ENCODE peak calls at places on chromosomes 11 and 22, in nine cellular contexts. P is stimulated activated CD4-positive, alpha-beta T cell treated with anti-CD3 and anti-CD28 coated beads, Interleukin-2, amount 100 ng/mL, for 24 hours; Z is NCI-H2081 treated with DMSO at 0.1 percent for 48 hours; F is fibroblast of the aortic adventitia; R is cardiac muscle cell; G is progenitor cell of endocrine pancreas; T is LoVo; U is upper lobe of right lung; K is HuH-7. M is an unnamed sample.

GRCh38 chr11:11143849-11144248 is 209.2 kb downstream of the CSNK2A3 start:
- DNase-seq in P (no peak), Z (no peak), F (no peak), R (no peak), G (no peak), T (no peak), U (no peak), K (no peak), M (no peak)

GRCh38 chr22:25060522-25061071 is 108.1 kb downstream of the KIAA1671 start:
- DNase-seq in P (peak), Z (no peak), F (peak), R (no peak), G (no peak), T (no peak), U (no peak), K (no peak), M (no peak)

GRCh38 chr11:61725632-61726280 is 26.7 kb upstream of the MYRF start:
- DNase-seq in P (no peak), Z (no peak), F (no peak), R (no peak), G (no peak), T (no peak), U (no peak), K (no peak), M (no peak)

GRCh38 chr11:128297111-128297651 is 290.2 kb downstream of the ETS1 start:
- DNase-seq in P (no peak), Z (peak), F (no peak), R (no peak), G (no peak), T (no peak), U (no peak), K (no peak), M (no peak)

GRCh38 chr11:15737326-15737725 is 619.0 kb downstream of the SOX6 start:
- DNase-seq in P (no peak), Z (no peak), F (no peak), R (no peak), G (no peak), T (no peak), U (no peak), K (no peak), M (no peak)

GRCh38 chr22:20530368-20531153 is 23.2 kb downstream of the MED15 start:
- DNase-seq in P (no peak), Z (no peak), F (peak), R (no peak), G (no peak), T (peak), U (no peak), K (no peak), M (no peak)

GRCh38 chr11:119860561-119861094 is 131.6 kb upstream of the NECTIN1 start:
- DNase-seq in P (no peak), Z (no peak), F (no peak), R (no peak), G (no peak), T (no peak), U (no peak), K (no peak), M (no peak)

GRCh38 chr11:9125185-9125886 is 33.9 kb upstream of the SCUBE2 start:
- DNase-seq in P (no peak), Z (no peak), F (no peak), R (no peak), G (no peak), T (no peak), U (no peak), K (no peak), M (no peak)

GRCh38 chr22:24583972-24584790 is 8.7 kb downstream of the LRRC75B start:
- DNase-seq in P (no peak), Z (no peak), F (no peak), R (no peak), G (no peak), T (no peak), U (no peak), K (no peak), M (no peak)

GRCh38 chr11:2791521-2792375 is 92.0 kb upstream of the KCNQ1OT1 start:
- DNase-seq in P (peak), Z (no peak), F (no peak), R (no peak), G (no peak), T (no peak), U (peak), K (no peak), M (no peak)

GRCh38 chr22:39419911-39420310 is 20.3 kb downstream of the TAB1 start:
- DNase-seq in P (no peak), Z (no peak), F (no peak), R (no peak), G (no peak), T (no peak), U (no peak), K (no peak), M (no peak)

GRCh38 chr11:83102806-83103205 is 31.1 kb upstream of the RAB30 start:
- DNase-seq in P (no peak), Z (no peak), F (no peak), R (no peak), G (no peak), T (no peak), U (no peak), K (no peak), M (peak)

GRCh38 chr11:69125861-69126260 is 29.9 kb upstream of the SMIM38 start:
- DNase-seq in P (no peak), Z (no peak), F (no peak), R (no peak), G (no peak), T (no peak), U (peak), K (no peak), M (no peak)

GRCh38 chr11:6825333-6825744 is 20.1 kb upstream of the OR10A5 start:
- DNase-seq in P (no peak), Z (no peak), F (no peak), R (no peak), G (no peak), T (no peak), U (no peak), K (no peak), M (no peak)

GRCh38 chr11:71339178-71339881 is 87.0 kb upstream of the SHANK2 start:
- DNase-seq in P (no peak), Z (no peak), F (peak), R (no peak), G (no peak), T (no peak), U (peak), K (no peak), M (no peak)

GRCh38 chr22:50612168-50612714 is 11.6 kb downstream of the MAPK8IP2 start:
- DNase-seq in P (no peak), Z (no peak), F (no peak), R (no peak), G (no peak), T (no peak), U (no peak), K (no peak), M (no peak)

GRCh38 chr11:86815726-86816125 is 15.4 kb downstream of the PRSS23 start:
- DNase-seq in P (no peak), Z (no peak), F (no peak), R (no peak), G (no peak), T (no peak), U (no peak), K (no peak), M (no peak)

GRCh38 chr22:36455571-36456458 is 25.6 kb downstream of the TXN2 start:
- DNase-seq in P (no peak), Z (no peak), F (no peak), R (no peak), G (no peak), T (no peak), U (no peak), K (no peak), M (no peak)

GRCh38 chr22:30187726-30188407 is 58.7 kb downstream of the LIF start:
- DNase-seq in P (no peak), Z (no peak), F (no peak), R (no peak), G (no peak), T (no peak), U (no peak), K (no peak), M (no peak)

GRCh38 chr11:134074346-134074745 is 5.5 kb downstream of the JAM3 start:
- DNase-seq in P (no peak), Z (no peak), F (peak), R (no peak), G (no peak), T (no peak), U (no peak), K (no peak), M (no peak)

GRCh38 chr22:23147632-23148387 is 2.5 kb downstream of the RAB36 start:
- DNase-seq in P (no peak), Z (no peak), F (peak), R (no peak), G (no peak), T (no peak), U (no peak), K (no peak), M (peak)

GRCh38 chr11:11416917-11417316 is 63.9 kb upstream of the CSNK2A3 start:
- DNase-seq in P (no peak), Z (no peak), F (peak), R (no peak), G (no peak), T (no peak), U (no peak), K (no peak), M (no peak)

GRCh38 chr22:20965888-20966855 is 883 bp upstream of the AIFM3 start:
- DNase-seq in P (no peak), Z (no peak), F (no peak), R (no peak), G (no peak), T (no peak), U (no peak), K (no peak), M (no peak)

GRCh38 chr11:34975482-34975881 is 59.1 kb downstream of the PDHX start:
- DNase-seq in P (no peak), Z (no peak), F (no peak), R (no peak), G (no peak), T (no peak), U (no peak), K (no peak), M (peak)

GRCh38 chr22:37328017-37328416 is 45.7 kb downstream of the CYTH4 start:
- DNase-seq in P (no peak), Z (no peak), F (peak), R (no peak), G (no peak), T (peak), U (no peak), K (no peak), M (no peak)

GRCh38 chr22:49103314-49104052 is 724.2 kb downstream of the BRD1 start:
- DNase-seq in P (no peak), Z (peak), F (no peak), R (no peak), G (no peak), T (no peak), U (peak), K (no peak), M (no peak)

GRCh38 chr11:43825217-43825816 is 55.3 kb upstream of the ALKBH3 start:
- DNase-seq in P (peak), Z (peak), F (peak), R (peak), G (no peak), T (no peak), U (no peak), K (peak), M (peak)

GRCh38 chr11:77377734-77378133 is 76.2 kb upstream of the GDPD4 start:
- DNase-seq in P (no peak), Z (no peak), F (no peak), R (no peak), G (no peak), T (no peak), U (no peak), K (no peak), M (no peak)

GRCh38 chr11:61963282-61964057 is 4.0 kb downstream of the FTH1 start:
- DNase-seq in P (no peak), Z (no peak), F (no peak), R (no peak), G (no peak), T (peak), U (peak), K (no peak), M (no peak)

GRCh38 chr11:692824-693414 is 2.1 kb downstream of the DEAF1 start:
- DNase-seq in P (no peak), Z (no peak), F (peak), R (no peak), G (no peak), T (no peak), U (no peak), K (no peak), M (no peak)